ENCODE peak calls at places on chromosomes 5 and 9, in six cellular contexts. One of them, this sample, is unnamed.

GRCh38 chr5:119341452-119342349 is 14.1 kb upstream of the TNFAIP8 start:
- DNase-seq in NB4: peak
- DNase-seq in AG10803: no peak
- DNase-seq in endodermal cell: no peak
- DNase-seq in A673: no peak
- DNase-seq in fibroblast of lung: no peak
- DNase-seq in this sample: no peak

GRCh38 chr5:1946776-1947175 is 64.1 kb upstream of the IRX4 start:
- DNase-seq in AG10803: no peak
- DNase-seq in A673: no peak
- DNase-seq in endodermal cell: no peak
- DNase-seq in fibroblast of lung: no peak
- DNase-seq in NB4: no peak
- DNase-seq in this sample: no peak

GRCh38 chr9:136859821-136860269 is 6.3 kb downstream of the EDF1 start:
- DNase-seq in NB4: no peak
- DNase-seq in fibroblast of lung: no peak
- DNase-seq in AG10803: no peak
- DNase-seq in endodermal cell: peak
- DNase-seq in A673: no peak
- DNase-seq in this sample: no peak

GRCh38 chr5:21834863-21835262 is 1018.3 kb downstream of the CDH12 start:
- DNase-seq in fibroblast of lung: no peak
- DNase-seq in A673: no peak
- DNase-seq in endodermal cell: no peak
- DNase-seq in AG10803: no peak
- DNase-seq in NB4: no peak
- DNase-seq in this sample: no peak

GRCh38 chr5:42943931-42944631 is 96.0 kb downstream of the ANXA2R start:
- DNase-seq in endodermal cell: peak
- DNase-seq in NB4: no peak
- DNase-seq in fibroblast of lung: peak
- DNase-seq in AG10803: peak
- DNase-seq in A673: no peak
- DNase-seq in this sample: no peak

GRCh38 chr9:132509921-132510874 is 72.2 kb upstream of the BARHL1 start:
- DNase-seq in fibroblast of lung: peak
- DNase-seq in AG10803: no peak
- DNase-seq in endodermal cell: no peak
- DNase-seq in A673: peak
- DNase-seq in NB4: no peak
- DNase-seq in this sample: no peak

GRCh38 chr9:125942111-125942510 is 194.9 kb downstream of the PBX3 start:
- DNase-seq in A673: no peak
- DNase-seq in NB4: no peak
- DNase-seq in AG10803: no peak
- DNase-seq in endodermal cell: no peak
- DNase-seq in fibroblast of lung: no peak
- DNase-seq in this sample: no peak

GRCh38 chr9:121692606-121693505 is 41.4 kb downstream of the DAB2IP start:
- DNase-seq in AG10803: peak
- DNase-seq in NB4: peak
- DNase-seq in endodermal cell: peak
- DNase-seq in fibroblast of lung: no peak
- DNase-seq in A673: peak
- DNase-seq in this sample: no peak

GRCh38 chr9:78609471-78609870 is 312.5 kb downstream of the PSAT1 start:
- DNase-seq in NB4: no peak
- DNase-seq in A673: no peak
- DNase-seq in AG10803: no peak
- DNase-seq in fibroblast of lung: no peak
- DNase-seq in endodermal cell: no peak
- DNase-seq in this sample: no peak

GRCh38 chr9:127976498-127976897 is 4.3 kb downstream of the EEIG1 start:
- DNase-seq in NB4: no peak
- DNase-seq in fibroblast of lung: no peak
- DNase-seq in AG10803: no peak
- DNase-seq in endodermal cell: peak
- DNase-seq in A673: no peak
- DNase-seq in this sample: no peak

GRCh38 chr9:131713016-131713415 is 26.9 kb downstream of the RAPGEF1 start:
- DNase-seq in AG10803: no peak
- DNase-seq in A673: no peak
- DNase-seq in NB4: no peak
- DNase-seq in endodermal cell: no peak
- DNase-seq in fibroblast of lung: no peak
- DNase-seq in this sample: no peak

GRCh38 chr5:173855162-173855994 is 32.8 kb upstream of the CPEB4 start:
- DNase-seq in fibroblast of lung: no peak
- DNase-seq in A673: no peak
- DNase-seq in NB4: no peak
- DNase-seq in endodermal cell: no peak
- DNase-seq in AG10803: no peak
- DNase-seq in this sample: no peak
- TF ChIP-seq CTCF in fibroblast of lung: no peak
- TF ChIP-seq CTCF in A673: no peak
- TF ChIP-seq CTCF in NB4: no peak
- TF ChIP-seq CTCF in endodermal cell: no peak
- TF ChIP-seq CTCF in AG10803: no peak
- TF ChIP-seq CTCF in this sample: no peak

GRCh38 chr5:134224905-134225779 is 731 bp downstream of the PPP2CA start:
- DNase-seq in NB4: peak
- DNase-seq in fibroblast of lung: peak
- DNase-seq in endodermal cell: peak
- DNase-seq in AG10803: peak
- DNase-seq in A673: peak
- DNase-seq in this sample: peak
- TF ChIP-seq CTCF in NB4: no peak
- TF ChIP-seq CTCF in fibroblast of lung: no peak
- TF ChIP-seq CTCF in endodermal cell: peak
- TF ChIP-seq CTCF in AG10803: no peak
- TF ChIP-seq CTCF in A673: peak
- TF ChIP-seq CTCF in this sample: peak

DNA sequence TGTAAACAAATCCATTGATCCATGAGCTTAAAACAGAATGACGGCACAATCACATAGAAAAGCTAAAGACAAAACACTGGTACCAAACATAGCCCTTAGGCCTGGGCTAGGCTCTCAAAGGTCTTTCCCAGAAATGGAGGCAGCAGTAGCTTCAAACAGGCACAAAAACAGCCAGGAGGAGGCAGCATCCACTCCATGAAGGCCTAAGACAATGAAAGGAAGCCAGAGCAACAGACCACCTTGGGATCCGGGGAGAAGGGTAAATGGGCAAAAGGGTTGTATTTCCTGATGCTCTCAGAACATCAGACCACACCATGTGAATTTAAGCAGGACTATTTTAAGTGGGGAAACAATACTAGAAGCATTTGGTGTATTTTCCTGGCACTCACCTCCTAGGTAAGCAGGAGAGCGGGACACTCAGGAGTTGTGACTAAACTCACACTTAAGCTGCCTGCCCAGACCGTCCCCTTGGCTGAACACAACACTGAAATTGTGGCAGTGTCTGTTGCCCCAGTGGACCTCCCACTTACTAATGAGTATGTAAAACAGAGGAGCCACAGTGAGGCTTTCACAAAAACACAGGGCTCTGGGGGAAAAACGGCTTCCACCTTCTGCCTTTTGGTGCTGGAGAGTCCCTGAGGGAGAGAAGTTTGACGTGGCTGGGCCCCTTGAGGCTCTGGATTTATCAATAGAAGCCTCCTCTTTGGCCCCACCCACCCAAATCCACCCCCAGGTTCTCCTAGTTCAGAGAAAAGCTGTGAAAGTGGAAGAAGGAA is 11.9 kb downstream of the GNPDA1 start:
- DNase-seq in A673: peak
- DNase-seq in endodermal cell: peak
- DNase-seq in fibroblast of lung: peak
- DNase-seq in NB4: peak
- DNase-seq in AG10803: no peak
- DNase-seq in this sample: no peak
- TF ChIP-seq CTCF in A673: peak
- TF ChIP-seq CTCF in endodermal cell: peak
- TF ChIP-seq CTCF in fibroblast of lung: peak
- TF ChIP-seq CTCF in NB4: peak
- TF ChIP-seq CTCF in AG10803: peak
- TF ChIP-seq CTCF in this sample: peak

DNA sequence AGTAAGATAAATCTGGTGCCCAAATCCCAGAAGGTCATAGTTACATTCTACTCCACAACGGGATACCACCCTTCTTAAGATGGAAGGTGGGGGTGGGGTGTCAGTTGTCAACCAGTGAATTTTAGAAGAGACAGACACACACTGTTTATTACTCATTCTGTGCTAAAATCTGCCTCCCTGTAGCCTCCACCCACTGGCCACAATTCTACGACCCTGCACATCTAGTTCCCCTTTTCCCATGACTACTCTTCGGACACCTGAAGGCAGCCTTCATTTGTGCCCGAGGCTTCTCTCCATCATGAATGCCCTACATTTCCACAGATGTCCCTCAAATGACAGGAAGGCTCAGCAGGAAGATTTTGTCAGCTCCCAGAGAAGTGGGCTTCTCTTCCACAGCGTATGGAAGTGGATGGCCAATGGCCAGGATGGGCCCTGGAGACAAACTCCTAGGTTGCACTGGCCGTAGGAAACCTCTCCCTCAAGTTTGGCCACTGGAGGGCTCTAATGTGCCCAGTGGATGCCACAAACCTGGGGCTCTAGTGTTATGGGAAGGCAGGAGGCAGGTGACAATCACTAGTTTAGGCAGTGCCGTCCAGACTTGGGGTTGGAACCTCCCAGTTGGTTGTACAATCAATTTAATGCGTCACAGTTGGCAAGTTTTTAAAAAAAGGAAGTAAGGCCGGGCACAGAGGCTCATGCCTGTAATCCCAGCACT is 46.6 kb downstream of the PTPN3 start:
- DNase-seq in A673: no peak
- DNase-seq in fibroblast of lung: no peak
- DNase-seq in endodermal cell: peak
- DNase-seq in NB4: peak
- DNase-seq in AG10803: no peak
- DNase-seq in this sample: no peak
- TF ChIP-seq CTCF in A673: no peak
- TF ChIP-seq CTCF in fibroblast of lung: no peak
- TF ChIP-seq CTCF in endodermal cell: peak
- TF ChIP-seq CTCF in NB4: peak
- TF ChIP-seq CTCF in AG10803: no peak
- TF ChIP-seq CTCF in this sample: no peak

DNA sequence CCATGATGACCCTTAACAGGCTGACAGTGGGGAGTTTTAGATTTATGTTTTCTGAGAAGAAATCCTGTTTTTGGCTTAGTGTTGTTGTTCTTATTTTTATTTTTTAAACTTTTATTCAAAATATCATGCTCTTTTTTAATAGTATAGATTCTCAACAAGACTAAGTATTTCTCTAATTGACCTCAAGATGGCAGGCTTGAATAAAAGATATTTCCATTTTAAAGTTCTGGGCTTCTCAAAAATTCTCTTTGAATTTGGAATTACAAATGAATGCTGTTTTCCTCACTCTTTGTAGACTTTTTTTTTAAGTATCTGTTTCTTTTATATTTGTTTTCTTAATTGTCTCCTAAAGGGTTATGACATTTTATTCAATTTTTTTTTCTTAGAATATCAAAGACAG is 50.0 kb upstream of the SH3GL2 start:
- DNase-seq in AG10803: peak
- DNase-seq in NB4: peak
- DNase-seq in A673: peak
- DNase-seq in endodermal cell: no peak
- DNase-seq in fibroblast of lung: peak
- DNase-seq in this sample: no peak
- TF ChIP-seq CTCF in AG10803: peak
- TF ChIP-seq CTCF in NB4: no peak
- TF ChIP-seq CTCF in A673: peak
- TF ChIP-seq CTCF in endodermal cell: peak
- TF ChIP-seq CTCF in fibroblast of lung: no peak
- TF ChIP-seq CTCF in this sample: peak

GRCh38 chr5:141506381-141507155 is 17.7 kb downstream of the PCDHGC5 start:
- DNase-seq in AG10803: no peak
- DNase-seq in endodermal cell: no peak
- DNase-seq in fibroblast of lung: no peak
- DNase-seq in NB4: no peak
- DNase-seq in A673: no peak
- DNase-seq in this sample: no peak

GRCh38 chr5:141503699-141504098 is 14.8 kb downstream of the PCDHGC5 start:
- DNase-seq in NB4: no peak
- DNase-seq in fibroblast of lung: no peak
- DNase-seq in endodermal cell: no peak
- DNase-seq in AG10803: no peak
- DNase-seq in A673: no peak
- DNase-seq in this sample: no peak

GRCh38 chr5:141501805-141502204 is 12.9 kb downstream of the PCDHGC5 start:
- DNase-seq in endodermal cell: no peak
- DNase-seq in fibroblast of lung: no peak
- DNase-seq in A673: no peak
- DNase-seq in NB4: no peak
- DNase-seq in AG10803: no peak
- DNase-seq in this sample: no peak

GRCh38 chr5:141507387-141508091 is 18.7 kb downstream of the PCDHGC5 start:
- DNase-seq in fibroblast of lung: peak
- DNase-seq in endodermal cell: no peak
- DNase-seq in AG10803: peak
- DNase-seq in NB4: peak
- DNase-seq in A673: no peak
- DNase-seq in this sample: no peak

GRCh38 chr5:141504216-141504615 is 15.3 kb downstream of the PCDHGC5 start:
- DNase-seq in NB4: no peak
- DNase-seq in AG10803: no peak
- DNase-seq in fibroblast of lung: no peak
- DNase-seq in A673: no peak
- DNase-seq in endodermal cell: no peak
- DNase-seq in this sample: no peak
- TF ChIP-seq CTCF in NB4: no peak
- TF ChIP-seq CTCF in AG10803: no peak
- TF ChIP-seq CTCF in fibroblast of lung: no peak
- TF ChIP-seq CTCF in A673: no peak
- TF ChIP-seq CTCF in endodermal cell: no peak
- TF ChIP-seq CTCF in this sample: no peak

This sample was measured in progenitor cell of endocrine pancreas.